ENCODE peak calls at places on chromosomes 11 and 22, in eight cellular contexts. One of them, this sample, is unnamed.
A peak's percentile ranks its signal among the peaks of the same experiment; 100 is the strongest.

GRCh38 chr11:3221408-3222002 is 2.9 kb upstream of the MRGPRG start:
- DNase-seq in stomach: peak; percentile 20
- DNase-seq in spleen: no peak
- DNase-seq in sigmoid colon: peak; percentile 54
- DNase-seq in Panc1: no peak
- DNase-seq in HCT116: no peak
- DNase-seq in suprapubic skin: no peak
- DNase-seq in H1: no peak
- DNase-seq in this sample: no peak

GRCh38 chr11:73576226-73576625 is 21.7 kb downstream of the FAM168A start:
- DNase-seq in stomach: no peak
- DNase-seq in spleen: no peak
- DNase-seq in sigmoid colon: no peak
- DNase-seq in Panc1: no peak
- DNase-seq in HCT116: no peak
- DNase-seq in suprapubic skin: no peak
- DNase-seq in H1: no peak
- DNase-seq in this sample: no peak

GRCh38 chr11:102436546-102436945 is 16.0 kb downstream of the TMEM123 start:
- DNase-seq in stomach: no peak
- DNase-seq in spleen: no peak
- DNase-seq in sigmoid colon: no peak
- DNase-seq in Panc1: no peak
- DNase-seq in HCT116: no peak
- DNase-seq in suprapubic skin: no peak
- DNase-seq in H1: no peak
- DNase-seq in this sample: no peak

GRCh38 chr11:73059915-73060314 is 82.2 kb downstream of the FCHSD2 start:
- DNase-seq in stomach: no peak
- DNase-seq in spleen: no peak
- DNase-seq in sigmoid colon: no peak
- DNase-seq in Panc1: no peak
- DNase-seq in HCT116: no peak
- DNase-seq in suprapubic skin: no peak
- DNase-seq in H1: no peak
- DNase-seq in this sample: no peak

GRCh38 chr11:131999084-131999483 is 628.7 kb downstream of the NTM start:
- DNase-seq in stomach: no peak
- DNase-seq in spleen: no peak
- DNase-seq in sigmoid colon: no peak
- DNase-seq in Panc1: no peak
- DNase-seq in HCT116: no peak
- DNase-seq in suprapubic skin: no peak
- DNase-seq in H1: no peak
- DNase-seq in this sample: no peak

GRCh38 chr11:30016588-30017363 is at the start of gene KCNA4:
- DNase-seq in stomach: no peak
- DNase-seq in spleen: no peak
- DNase-seq in sigmoid colon: no peak
- DNase-seq in Panc1: no peak
- DNase-seq in HCT116: no peak
- DNase-seq in suprapubic skin: no peak
- DNase-seq in H1: no peak
- DNase-seq in this sample: no peak

GRCh38 chr11:8917157-8917820 is 6.3 kb downstream of the AKIP1 start:
- DNase-seq in stomach: peak; percentile 42
- DNase-seq in spleen: no peak
- DNase-seq in sigmoid colon: peak; percentile 76
- DNase-seq in Panc1: no peak
- DNase-seq in HCT116: no peak
- DNase-seq in suprapubic skin: no peak
- DNase-seq in H1: no peak
- DNase-seq in this sample: no peak

GRCh38 chr11:1782831-1783724 is 19.4 kb upstream of the CTSD start:
- DNase-seq in stomach: no peak
- DNase-seq in spleen: no peak
- DNase-seq in sigmoid colon: no peak
- DNase-seq in Panc1: peak; percentile 66
- DNase-seq in HCT116: no peak
- DNase-seq in suprapubic skin: no peak
- DNase-seq in H1: no peak
- DNase-seq in this sample: no peak

GRCh38 chr22:35092146-35092805 is 26.3 kb downstream of the ISX start:
- DNase-seq in stomach: no peak
- DNase-seq in spleen: no peak
- DNase-seq in sigmoid colon: peak; percentile 29
- DNase-seq in Panc1: no peak
- DNase-seq in HCT116: no peak
- DNase-seq in suprapubic skin: peak; percentile 12
- DNase-seq in H1: no peak
- DNase-seq in this sample: no peak

GRCh38 chr22:50544746-50545253 is 899 bp upstream of the KLHDC7B start:
- DNase-seq in stomach: peak; percentile 66
- DNase-seq in spleen: peak; percentile 82
- DNase-seq in sigmoid colon: no peak
- DNase-seq in Panc1: no peak
- DNase-seq in HCT116: no peak
- DNase-seq in suprapubic skin: peak; percentile 82
- DNase-seq in H1: no peak
- DNase-seq in this sample: no peak

GRCh38 chr11:11964774-11965150 is 43.7 kb downstream of the DKK3 start:
- DNase-seq in stomach: no peak
- DNase-seq in spleen: peak; percentile 29
- DNase-seq in sigmoid colon: no peak
- DNase-seq in Panc1: no peak
- DNase-seq in HCT116: no peak
- DNase-seq in suprapubic skin: no peak
- DNase-seq in H1: no peak
- DNase-seq in this sample: no peak

GRCh38 chr11:279040-279965 is 1.1 kb downstream of the NLRP6 start:
- DNase-seq in stomach: no peak
- DNase-seq in spleen: peak; percentile 91
- DNase-seq in sigmoid colon: peak; percentile 58
- DNase-seq in Panc1: no peak
- DNase-seq in HCT116: no peak
- DNase-seq in suprapubic skin: peak; percentile 62
- DNase-seq in H1: no peak
- DNase-seq in this sample: no peak

GRCh38 chr22:19959043-19959586 is 17.5 kb upstream of the TXNRD2 start:
- DNase-seq in stomach: peak; percentile 81
- DNase-seq in spleen: peak; percentile 80
- DNase-seq in sigmoid colon: peak; percentile 88
- DNase-seq in Panc1: no peak
- DNase-seq in HCT116: peak; percentile 65
- DNase-seq in suprapubic skin: peak; percentile 90
- DNase-seq in H1: peak; percentile 81
- DNase-seq in this sample: no peak

GRCh38 chr11:62020661-62021060 is 53.2 kb upstream of the FTH1 start:
- DNase-seq in stomach: no peak
- DNase-seq in spleen: peak; percentile 67
- DNase-seq in sigmoid colon: peak; percentile 46
- DNase-seq in Panc1: no peak
- DNase-seq in HCT116: no peak
- DNase-seq in suprapubic skin: no peak
- DNase-seq in H1: no peak
- DNase-seq in this sample: no peak

GRCh38 chr11:67265633-67266423 is 445 bp upstream of the GRK2 start:
- DNase-seq in stomach: peak; percentile 85
- DNase-seq in spleen: peak; percentile 97
- DNase-seq in sigmoid colon: peak; percentile 88
- DNase-seq in Panc1: no peak
- DNase-seq in HCT116: no peak
- DNase-seq in suprapubic skin: no peak
- DNase-seq in H1: no peak
- DNase-seq in this sample: no peak

GRCh38 chr22:44279059-44279340 is 33.8 kb downstream of the SHISAL1 start:
- DNase-seq in stomach: no peak
- DNase-seq in spleen: no peak
- DNase-seq in sigmoid colon: no peak
- DNase-seq in Panc1: no peak
- DNase-seq in HCT116: no peak
- DNase-seq in suprapubic skin: no peak
- DNase-seq in H1: no peak
- DNase-seq in this sample: no peak

GRCh38 chr11:106088896-106089295 is 11.4 kb downstream of the AASDHPPT start:
- DNase-seq in stomach: no peak
- DNase-seq in spleen: no peak
- DNase-seq in sigmoid colon: no peak
- DNase-seq in Panc1: no peak
- DNase-seq in HCT116: no peak
- DNase-seq in suprapubic skin: no peak
- DNase-seq in H1: no peak
- DNase-seq in this sample: no peak

GRCh38 chr11:106082096-106082495 is 4.6 kb downstream of the AASDHPPT start:
- DNase-seq in stomach: no peak
- DNase-seq in spleen: no peak
- DNase-seq in sigmoid colon: no peak
- DNase-seq in Panc1: no peak
- DNase-seq in HCT116: no peak
- DNase-seq in suprapubic skin: no peak
- DNase-seq in H1: no peak
- DNase-seq in this sample: no peak

GRCh38 chr11:106087815-106088435 is 10.5 kb downstream of the AASDHPPT start:
- DNase-seq in stomach: peak; percentile 66
- DNase-seq in spleen: no peak
- DNase-seq in sigmoid colon: peak; percentile 71
- DNase-seq in Panc1: peak; percentile 32
- DNase-seq in HCT116: peak; percentile 33
- DNase-seq in suprapubic skin: no peak
- DNase-seq in H1: no peak
- DNase-seq in this sample: no peak

GRCh38 chr11:106086850-106087249 is 9.4 kb downstream of the AASDHPPT start:
- DNase-seq in stomach: no peak
- DNase-seq in spleen: no peak
- DNase-seq in sigmoid colon: no peak
- DNase-seq in Panc1: no peak
- DNase-seq in HCT116: no peak
- DNase-seq in suprapubic skin: no peak
- DNase-seq in H1: no peak
- DNase-seq in this sample: no peak

GRCh38 chr11:106086135-106086534 is 8.7 kb downstream of the AASDHPPT start:
- DNase-seq in stomach: no peak
- DNase-seq in spleen: no peak
- DNase-seq in sigmoid colon: no peak
- DNase-seq in Panc1: no peak
- DNase-seq in HCT116: no peak
- DNase-seq in suprapubic skin: no peak
- DNase-seq in H1: no peak
- DNase-seq in this sample: no peak
- TF ChIP-seq CTCF in stomach: no peak
- TF ChIP-seq CTCF in spleen: no peak
- TF ChIP-seq CTCF in sigmoid colon: no peak
- TF ChIP-seq CTCF in Panc1: no peak
- TF ChIP-seq CTCF in HCT116: no peak
- TF ChIP-seq CTCF in suprapubic skin: no peak
- TF ChIP-seq CTCF in H1: no peak
- TF ChIP-seq CTCF in this sample: no peak

DNA sequence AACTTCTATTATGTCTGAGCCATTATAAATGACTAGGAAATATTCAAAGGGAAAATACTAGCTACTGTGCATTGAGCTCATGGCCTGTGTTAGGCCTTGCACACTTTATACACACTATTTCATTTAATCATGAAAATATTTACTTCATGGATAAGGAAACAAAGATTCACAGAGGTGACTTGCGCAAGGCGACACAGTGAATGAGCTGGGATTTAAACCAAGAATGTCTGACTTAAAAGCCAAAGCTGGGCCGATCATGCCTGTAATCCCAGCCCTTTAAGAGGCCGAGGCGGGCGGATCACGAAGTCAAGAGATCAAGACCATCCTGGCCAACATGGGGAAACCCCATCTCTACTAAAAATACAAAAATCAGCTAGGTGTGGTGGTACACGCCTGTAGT is 231.5 kb downstream of the MIAT start:
- DNase-seq in stomach: no peak
- DNase-seq in spleen: no peak
- DNase-seq in sigmoid colon: no peak
- DNase-seq in Panc1: no peak
- DNase-seq in HCT116: no peak
- DNase-seq in suprapubic skin: no peak
- DNase-seq in H1: no peak
- DNase-seq in this sample: no peak
- H3K36me3 ChIP-seq in stomach: no peaks in the 10 kb centered on the region
- H3K36me3 ChIP-seq in spleen: peaks cover 4% of the 10 kb centered on the region
- H3K36me3 ChIP-seq in sigmoid colon: no peaks in the 10 kb centered on the region
- H3K36me3 ChIP-seq in Panc1: no peaks in the 10 kb centered on the region
- H3K36me3 ChIP-seq in HCT116: no peaks in the 10 kb centered on the region
- H3K36me3 ChIP-seq in suprapubic skin: no peaks in the 10 kb centered on the region
- H3K36me3 ChIP-seq in H1: no peaks in the 10 kb centered on the region
- H3K36me3 ChIP-seq in this sample: no peaks in the 10 kb centered on the region

GRCh38 chr11:103596323-103596722 is 440.1 kb upstream of the DDI1 start:
- DNase-seq in stomach: no peak
- DNase-seq in spleen: no peak
- DNase-seq in sigmoid colon: no peak
- DNase-seq in Panc1: no peak
- DNase-seq in HCT116: no peak
- DNase-seq in suprapubic skin: no peak
- DNase-seq in H1: no peak
- DNase-seq in this sample: no peak
- TF ChIP-seq POLR2AphosphoS5 in stomach: no peak
- TF ChIP-seq POLR2AphosphoS5 in spleen: no peak
- TF ChIP-seq POLR2AphosphoS5 in sigmoid colon: no peak
- TF ChIP-seq POLR2AphosphoS5 in Panc1: no peak
- TF ChIP-seq POLR2AphosphoS5 in HCT116: no peak
- TF ChIP-seq POLR2AphosphoS5 in suprapubic skin: no peak
- TF ChIP-seq POLR2AphosphoS5 in H1: no peak
- TF ChIP-seq POLR2AphosphoS5 in this sample: no peak

DNA sequence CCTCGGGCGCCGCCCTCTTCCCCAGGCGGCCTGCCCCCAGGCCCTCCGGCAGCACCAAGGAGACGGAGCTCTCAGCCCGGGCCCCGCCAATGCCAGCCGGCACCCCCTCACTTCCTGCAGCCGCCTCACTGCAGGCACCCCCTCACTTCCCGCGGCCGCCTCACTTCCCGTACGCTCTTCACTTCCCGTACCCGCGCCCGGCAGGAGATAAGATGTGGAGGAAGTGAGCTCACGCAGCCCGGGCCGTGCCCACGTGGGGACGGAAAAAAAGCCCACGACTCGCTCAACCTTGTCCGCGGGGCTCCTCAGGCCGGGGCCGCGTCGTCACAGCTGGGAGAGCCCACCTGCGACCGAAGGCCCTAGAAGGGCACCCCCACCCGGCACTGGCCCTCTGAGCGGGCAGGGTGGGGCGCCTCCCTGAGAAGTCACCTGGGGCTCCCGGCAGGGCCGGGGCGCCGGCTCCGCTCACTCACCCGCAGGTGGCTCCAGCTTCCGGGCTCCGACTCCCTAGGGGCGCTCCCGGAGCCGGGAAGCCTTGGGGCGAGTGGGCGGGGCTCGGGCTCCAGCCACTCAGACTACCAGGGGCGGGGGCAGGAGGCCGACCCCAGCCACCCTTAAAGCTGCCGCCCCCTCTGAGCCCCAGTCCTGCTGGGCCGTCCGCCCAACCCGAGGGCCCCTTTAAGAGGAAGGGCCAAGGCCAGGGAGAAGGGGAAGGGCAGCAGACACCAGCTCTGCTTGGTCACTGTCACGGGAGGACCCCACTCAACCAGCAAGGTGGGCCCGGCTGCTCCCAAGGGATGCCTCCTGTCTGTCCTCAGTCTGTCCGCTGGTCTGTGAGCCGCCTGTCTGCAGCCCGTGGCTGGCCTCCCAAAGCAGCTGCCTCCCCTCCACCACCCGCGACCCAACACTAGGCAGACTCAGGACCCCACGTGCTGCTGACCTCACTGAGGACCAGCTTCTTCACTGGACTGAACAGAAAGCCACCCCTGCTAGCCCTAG is 31.4 kb downstream of the PISD start:
- DNase-seq in stomach: peak; percentile 79
- DNase-seq in spleen: peak; percentile 98
- DNase-seq in sigmoid colon: peak; percentile 88
- DNase-seq in Panc1: no peak
- DNase-seq in HCT116: no peak
- DNase-seq in suprapubic skin: peak; percentile 93
- DNase-seq in H1: peak; percentile 53
- DNase-seq in this sample: peak; percentile 95
- TF ChIP-seq CTCF in stomach: no peak
- TF ChIP-seq CTCF in spleen: no peak
- TF ChIP-seq CTCF in sigmoid colon: no peak
- TF ChIP-seq CTCF in Panc1: no peak
- TF ChIP-seq CTCF in HCT116: no peak
- TF ChIP-seq CTCF in suprapubic skin: no peak
- TF ChIP-seq CTCF in H1: no peak
- TF ChIP-seq CTCF in this sample: no peak